ENCODE peak calls at places on chromosomes 5 and 9, in six cellular contexts. N is ovary; T is stimulated activated CD8-positive, alpha-beta memory T cell treated with anti-CD3 and anti-CD28 coated beads, Interleukin-2, amount 100 ng/mL, for 1 hour; R is AG09309; O is activated gamma-delta T cell treated with Interleukin-2 at 50 U/mL for 16 hours; J is neural crest cell. S is an unnamed sample.

GRCh38 chr5:135998889-135999288 is 29.9 kb upstream of the TGFBI start:
- DNase-seq in N (no peak), T (no peak), R (no peak), O (no peak), J (no peak), S (no peak)

GRCh38 chr5:139637438-139638089 is 10.6 kb upstream of the CXXC5 start:
- DNase-seq in N (peak), T (no peak), R (no peak), O (peak), J (peak), S (peak)

GRCh38 chr5:53942724-53943123 is 367.6 kb downstream of the ARL15 start:
- DNase-seq in N (no peak), T (no peak), R (no peak), O (no peak), J (no peak), S (no peak)

GRCh38 chr9:23522952-23523351 is 303.1 kb downstream of the ELAVL2 start:
- DNase-seq in N (no peak), T (no peak), R (no peak), O (no peak), J (no peak), S (no peak)

GRCh38 chr9:122133263-122133983 is 26.2 kb downstream of the NDUFA8 start:
- DNase-seq in N (no peak), T (no peak), R (no peak), O (no peak), J (no peak), S (no peak)

GRCh38 chr5:141697586-141697985 is 15.6 kb upstream of the ARAP3 start:
- DNase-seq in N (no peak), T (no peak), R (no peak), O (no peak), J (no peak), S (no peak)

GRCh38 chr5:556909-557441 is 32.7 kb upstream of the SLC9A3 start:
- DNase-seq in N (no peak), T (no peak), R (no peak), O (no peak), J (no peak), S (no peak)

GRCh38 chr5:175321927-175322532 is 122.0 kb downstream of the DRD1 start:
- DNase-seq in N (no peak), T (no peak), R (no peak), O (peak), J (peak), S (peak)

GRCh38 chr5:72110401-72111013 is 3.2 kb downstream of the MAP1B start:
- DNase-seq in N (no peak), T (no peak), R (no peak), O (no peak), J (no peak), S (no peak)

GRCh38 chr9:14616188-14616982 is 76.8 kb downstream of the ZDHHC21 start:
- DNase-seq in N (no peak), T (no peak), R (peak), O (no peak), J (no peak), S (no peak)

GRCh38 chr5:173327084-173327947 is 898 bp downstream of the STC2 start:
- DNase-seq in N (no peak), T (no peak), R (no peak), O (no peak), J (no peak), S (peak)

GRCh38 chr9:32705059-32705458 is 69.6 kb upstream of the TAF1L start:
- DNase-seq in N (no peak), T (no peak), R (no peak), O (no peak), J (no peak), S (no peak)